ENCODE peak calls at places on chromosome 2, in ten cellular contexts. Q, A, F, Z, X, D, O, Y, N and J are unnamed samples.

GRCh38 chr2:199463708-199464613 is 6.2 kb upstream of the SATB2 start:
- DNase-seq in Q (peak), A (no peak), F (no peak), Z (no peak), X (no peak), D (no peak), O (no peak), Y (no peak), N (no peak), J (no peak)

GRCh38 chr2:236916181-236916580 is 169.5 kb upstream of the COPS8 start:
- DNase-seq in Q (no peak), A (no peak), F (no peak), Z (no peak), X (no peak), D (no peak), O (no peak), Y (no peak), N (no peak), J (no peak)

GRCh38 chr2:157443795-157444642 is at the start of gene CYTIP:
- DNase-seq in Q (no peak), A (no peak), F (peak), Z (no peak), X (no peak), D (peak), O (no peak), Y (peak), N (no peak), J (no peak)

GRCh38 chr2:238370482-238371372 is 50.4 kb downstream of the TRAF3IP1 start:
- DNase-seq in Q (peak), A (peak), F (peak), Z (no peak), X (peak), D (no peak), O (peak), Y (peak), N (peak), J (no peak)

GRCh38 chr2:74512744-74513604 is 1.3 kb upstream of the TLX2 start:
- DNase-seq in Q (peak), A (no peak), F (no peak), Z (no peak), X (no peak), D (no peak), O (no peak), Y (no peak), N (no peak), J (no peak)

GRCh38 chr2:117500721-117501120 is 313.8 kb upstream of the DDX18 start:
- DNase-seq in Q (no peak), A (no peak), F (no peak), Z (no peak), X (no peak), D (no peak), O (no peak), Y (no peak), N (no peak), J (no peak)

GRCh38 chr2:104836253-104836652 is 17.7 kb upstream of the POU3F3 start:
- DNase-seq in Q (no peak), A (no peak), F (no peak), Z (no peak), X (no peak), D (no peak), O (no peak), Y (no peak), N (no peak), J (no peak)

GRCh38 chr2:157172866-157173578 is 84.5 kb upstream of the GALNT5 start:
- DNase-seq in Q (no peak), A (no peak), F (no peak), Z (no peak), X (no peak), D (no peak), O (no peak), Y (no peak), N (no peak), J (no peak)

GRCh38 chr2:183014005-183014404 is 24.3 kb downstream of the NCKAP1 start:
- DNase-seq in Q (no peak), A (no peak), F (no peak), Z (no peak), X (no peak), D (no peak), O (no peak), Y (no peak), N (no peak), J (no peak)

GRCh38 chr2:72837171-72837570 is 11.3 kb upstream of the EXOC6B start:
- DNase-seq in Q (no peak), A (no peak), F (no peak), Z (no peak), X (no peak), D (no peak), O (no peak), Y (no peak), N (no peak), J (no peak)

GRCh38 chr2:26631815-26632214 is 9.4 kb downstream of the CIB4 start:
- DNase-seq in Q (no peak), A (no peak), F (no peak), Z (no peak), X (no peak), D (no peak), O (no peak), Y (no peak), N (no peak), J (no peak)

GRCh38 chr2:128292599-128293425 is 25.9 kb downstream of the HS6ST1 start:
- DNase-seq in Q (no peak), A (peak), F (no peak), Z (no peak), X (no peak), D (no peak), O (no peak), Y (no peak), N (no peak), J (no peak)

GRCh38 chr2:25521126-25521525 is 152.3 kb downstream of the DTNB start:
- DNase-seq in Q (no peak), A (no peak), F (no peak), Z (no peak), X (no peak), D (no peak), O (no peak), Y (no peak), N (no peak), J (no peak)

GRCh38 chr2:120844098-120844738 is 108.5 kb downstream of the GLI2 start:
- DNase-seq in Q (no peak), A (no peak), F (no peak), Z (no peak), X (no peak), D (no peak), O (no peak), Y (no peak), N (no peak), J (no peak)

GRCh38 chr2:197073701-197074433 is 147.4 kb upstream of the PGAP1 start:
- DNase-seq in Q (peak), A (no peak), F (no peak), Z (no peak), X (no peak), D (no peak), O (peak), Y (no peak), N (no peak), J (no peak)

GRCh38 chr2:105437708-105438103 is 38.9 kb upstream of the FHL2 start:
- DNase-seq in Q (no peak), A (no peak), F (no peak), Z (no peak), X (no peak), D (no peak), O (no peak), Y (no peak), N (no peak), J (no peak)

GRCh38 chr2:201704536-201704935 is 6.1 kb upstream of the MPP4 start:
- DNase-seq in Q (no peak), A (no peak), F (no peak), Z (no peak), X (no peak), D (no peak), O (no peak), Y (no peak), N (no peak), J (no peak)

GRCh38 chr2:224994221-224994843 is 47.9 kb downstream of the DOCK10 start:
- DNase-seq in Q (no peak), A (no peak), F (no peak), Z (no peak), X (no peak), D (no peak), O (no peak), Y (no peak), N (no peak), J (no peak)

GRCh38 chr2:49306925-49307324 is 152.6 kb upstream of the FSHR start:
- DNase-seq in Q (peak), A (no peak), F (no peak), Z (no peak), X (no peak), D (peak), O (no peak), Y (no peak), N (no peak), J (no peak)

GRCh38 chr2:223123859-223124610 is 72.0 kb downstream of the KCNE4 start:
- DNase-seq in Q (no peak), A (no peak), F (no peak), Z (no peak), X (no peak), D (no peak), O (peak), Y (no peak), N (no peak), J (no peak)

GRCh38 chr2:184566716-184567115 is 31.6 kb upstream of the ZNF804A start:
- DNase-seq in Q (no peak), A (no peak), F (no peak), Z (no peak), X (no peak), D (no peak), O (no peak), Y (no peak), N (no peak), J (no peak)

GRCh38 chr2:120594856-120595685 is 140.6 kb upstream of the GLI2 start:
- DNase-seq in Q (no peak), A (no peak), F (no peak), Z (no peak), X (peak), D (no peak), O (no peak), Y (no peak), N (no peak), J (no peak)

GRCh38 chr2:207477896-207478295 is 51.9 kb upstream of the CREB1 start:
- DNase-seq in Q (no peak), A (no peak), F (no peak), Z (no peak), X (no peak), D (no peak), O (no peak), Y (no peak), N (no peak), J (no peak)

GRCh38 chr2:1992280-1992679 is 248.0 kb upstream of the PXDN start:
- DNase-seq in Q (no peak), A (no peak), F (no peak), Z (no peak), X (no peak), D (no peak), O (no peak), Y (no peak), N (no peak), J (no peak)

GRCh38 chr2:26469092-26469710 is 8.7 kb downstream of the OTOF start:
- DNase-seq in Q (peak), A (peak), F (no peak), Z (no peak), X (peak), D (no peak), O (no peak), Y (peak), N (peak), J (peak)

GRCh38 chr2:33366473-33366872 is 110.0 kb upstream of the RASGRP3 start:
- DNase-seq in Q (no peak), A (peak), F (no peak), Z (no peak), X (no peak), D (no peak), O (no peak), Y (no peak), N (no peak), J (peak)

GRCh38 chr2:215740071-215740470 is 273.3 kb downstream of the MREG start:
- DNase-seq in Q (no peak), A (no peak), F (no peak), Z (no peak), X (no peak), D (no peak), O (no peak), Y (no peak), N (no peak), J (no peak)

GRCh38 chr2:234136461-234136860 is 86.0 kb downstream of the SPP2 start:
- DNase-seq in Q (peak), A (no peak), F (no peak), Z (no peak), X (no peak), D (no peak), O (no peak), Y (no peak), N (no peak), J (no peak)

GRCh38 chr2:66303471-66303870 is 131.5 kb upstream of the MEIS1 start:
- DNase-seq in Q (no peak), A (no peak), F (no peak), Z (no peak), X (no peak), D (no peak), O (no peak), Y (no peak), N (no peak), J (no peak)

GRCh38 chr2:32918774-32919173 is 28.0 kb upstream of the LTBP1 start:
- DNase-seq in Q (no peak), A (no peak), F (no peak), Z (no peak), X (no peak), D (no peak), O (no peak), Y (no peak), N (no peak), J (no peak)

GRCh38 chr2:158489366-158490112 is 32.8 kb downstream of the PKP4 start:
- DNase-seq in Q (peak), A (no peak), F (no peak), Z (no peak), X (no peak), D (no peak), O (no peak), Y (no peak), N (no peak), J (no peak)

GRCh38 chr2:114022360-114023085 is 132.6 kb downstream of the ACTR3 start:
- DNase-seq in Q (no peak), A (no peak), F (no peak), Z (no peak), X (no peak), D (peak), O (no peak), Y (no peak), N (no peak), J (no peak)

GRCh38 chr2:212968284-212969081 is 182.9 kb downstream of the IKZF2 start:
- DNase-seq in Q (peak), A (no peak), F (no peak), Z (no peak), X (no peak), D (peak), O (no peak), Y (no peak), N (no peak), J (no peak)

GRCh38 chr2:216206041-216206699 is 97.0 kb downstream of the XRCC5 start:
- DNase-seq in Q (no peak), A (no peak), F (no peak), Z (no peak), X (no peak), D (no peak), O (no peak), Y (no peak), N (no peak), J (no peak)

GRCh38 chr2:74922592-74923227 is 35.7 kb upstream of the POLE4 start:
- DNase-seq in Q (no peak), A (no peak), F (no peak), Z (no peak), X (no peak), D (no peak), O (no peak), Y (no peak), N (no peak), J (no peak)